ENCODE peak calls at places on chromosome 5, in six cellular contexts. N, L, P, Y, J and K are unnamed samples.

GRCh38 chr5:59582746-59583145 is 310.8 kb downstream of the PDE4D start:
- DNase-seq in P (no peak), N (no peak), J (no peak), L (no peak), Y (no peak), K (no peak)

GRCh38 chr5:79728396-79728795 is 38.8 kb downstream of the CMYA5 start:
- DNase-seq in L (no peak), P (peak), N (no peak), Y (no peak), J (no peak), K (no peak)

GRCh38 chr5:137938358-137939138 is 49.3 kb downstream of the PKD2L2 start:
- DNase-seq in Y (no peak), J (no peak), N (no peak), L (no peak), P (no peak), K (no peak)

GRCh38 chr5:134625559-134625958 is 7.1 kb downstream of the SAR1B start:
- DNase-seq in P (no peak), Y (no peak), N (no peak), L (peak), J (no peak), K (no peak)

GRCh38 chr5:172896465-172896864 is 62.4 kb downstream of the ERGIC1 start:
- DNase-seq in P (no peak), J (no peak), N (peak), Y (no peak), L (no peak), K (no peak)

GRCh38 chr5:78530342-78531096 is 118.1 kb downstream of the LHFPL2 start:
- DNase-seq in Y (no peak), N (peak), P (peak), J (no peak), L (no peak), K (peak)

GRCh38 chr5:87243161-87243877 is 24.4 kb upstream of the RASA1 start:
- DNase-seq in N (peak), Y (no peak), J (no peak), P (peak), L (no peak), K (peak)

GRCh38 chr5:178205010-178205748 is 846 bp downstream of the HNRNPAB start:
- DNase-seq in J (peak), Y (peak), N (peak), P (peak), L (peak), K (no peak)

GRCh38 chr5:132098151-132098594 is 24.6 kb downstream of the CSF2 start:
- DNase-seq in Y (no peak), L (no peak), N (no peak), J (no peak), P (peak), K (no peak)

GRCh38 chr5:33316773-33317172 is 124.0 kb upstream of the TARS1 start:
- DNase-seq in N (no peak), P (peak), L (no peak), Y (no peak), J (no peak), K (no peak)

GRCh38 chr5:102715405-102715804 is 39.7 kb upstream of the PAM start:
- DNase-seq in Y (no peak), P (peak), L (no peak), J (no peak), N (peak), K (peak)

GRCh38 chr5:116658141-116658540 is 83.5 kb upstream of the SEMA6A start:
- DNase-seq in P (no peak), N (no peak), J (no peak), Y (no peak), L (no peak), K (no peak)

GRCh38 chr5:55691265-55692105 is 20.6 kb downstream of the SLC38A9 start:
- DNase-seq in J (no peak), N (peak), Y (no peak), P (peak), L (no peak), K (no peak)

GRCh38 chr5:172479034-172479783 is 24.9 kb upstream of the SH3PXD2B start:
- DNase-seq in N (peak), J (peak), P (peak), L (peak), Y (peak), K (peak)

GRCh38 chr5:155150012-155150411 is 136.5 kb downstream of the KIF4B start:
- DNase-seq in J (no peak), P (no peak), L (no peak), Y (no peak), N (no peak), K (no peak)

GRCh38 chr5:62720036-62720441 is 141.4 kb downstream of the LRRC70 start:
- DNase-seq in N (no peak), J (peak), L (peak), P (peak), Y (no peak), K (no peak)

GRCh38 chr5:85760519-85760918 is 857.2 kb upstream of the COX7C start:
- DNase-seq in Y (no peak), L (no peak), P (no peak), N (peak), J (no peak), K (no peak)

GRCh38 chr5:67998709-67999251 is 216.8 kb upstream of the PIK3R1 start:
- DNase-seq in J (peak), L (no peak), N (peak), P (peak), Y (no peak), K (peak)

GRCh38 chr5:58927174-58927573 is 344.3 kb downstream of the RAB3C start:
- DNase-seq in Y (no peak), L (no peak), P (no peak), J (no peak), N (no peak), K (no peak)

GRCh38 chr5:146645382-146645781 is 129.4 kb upstream of the GPR151 start:
- DNase-seq in L (no peak), N (no peak), P (no peak), Y (no peak), J (no peak), K (no peak)

GRCh38 chr5:79547982-79548381 is 34.0 kb upstream of the HOMER1 start:
- DNase-seq in J (no peak), L (no peak), N (no peak), Y (no peak), P (no peak), K (peak)

GRCh38 chr5:176639981-176640380 is 7.3 kb upstream of the TSPAN17 start:
- DNase-seq in L (no peak), N (no peak), Y (no peak), P (no peak), J (no peak), K (no peak)

GRCh38 chr5:104977530-104977929 is 1414.9 kb upstream of the NUDT12 start:
- DNase-seq in L (no peak), N (no peak), Y (no peak), P (no peak), J (no peak), K (no peak)

GRCh38 chr5:72537166-72537565 is 30.0 kb upstream of the ZNF366 start:
- DNase-seq in P (no peak), Y (no peak), J (no peak), N (no peak), L (no peak), K (no peak)

GRCh38 chr5:96292582-96293247 is 140.3 kb downstream of the PCSK1 start:
- DNase-seq in N (no peak), Y (no peak), P (no peak), L (no peak), J (no peak), K (peak)

GRCh38 chr5:16735092-16735970 is 118.5 kb upstream of the RETREG1 start:
- DNase-seq in N (peak), Y (no peak), P (no peak), J (no peak), L (no peak), K (no peak)

GRCh38 chr5:1950096-1950707 is 67.5 kb upstream of the IRX4 start:
- DNase-seq in P (no peak), N (no peak), Y (no peak), J (no peak), L (no peak), K (no peak)

GRCh38 chr5:1952021-1952420 is 69.3 kb upstream of the IRX4 start:
- DNase-seq in L (no peak), P (no peak), Y (no peak), N (no peak), J (no peak), K (no peak)

GRCh38 chr5:1949253-1949652 is 66.5 kb upstream of the IRX4 start:
- DNase-seq in J (no peak), P (no peak), Y (no peak), L (no peak), N (no peak), K (no peak)

GRCh38 chr5:1951165-1951816 is 68.6 kb upstream of the IRX4 start:
- DNase-seq in L (no peak), N (no peak), Y (no peak), P (no peak), J (no peak), K (peak)

DNA sequence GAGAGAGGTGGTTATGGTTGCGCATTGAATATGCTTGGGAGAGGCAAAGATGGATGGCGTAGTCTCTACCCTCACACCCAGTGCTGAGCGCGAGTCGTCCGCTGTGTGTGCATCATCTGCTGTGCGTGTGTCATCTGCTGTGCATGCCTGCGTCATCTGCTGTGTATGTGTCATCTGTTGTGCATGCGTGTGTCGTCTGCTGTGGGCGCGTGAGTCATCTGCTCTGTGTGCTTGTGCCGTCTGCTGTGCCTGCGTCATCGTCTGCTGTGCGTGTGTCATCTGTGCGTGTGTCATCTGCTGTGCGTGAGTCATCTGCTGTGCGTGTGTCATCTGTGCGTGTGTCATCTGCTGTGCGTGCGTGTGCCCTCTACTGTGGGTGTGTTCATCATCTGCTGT is 68.0 kb upstream of the IRX4 start:
- DNase-seq in P (no peak), J (no peak), Y (no peak), L (no peak), N (no peak), K (peak)
- H3K23ac ChIP-seq in P (no peak), J (no peak), Y (no peak), L (no peak), N (no peak), K (no peak)

GRCh38 chr5:77398458-77398857 is 93.7 kb downstream of the WDR41 start:
- DNase-seq in L (no peak), Y (no peak), N (no peak), J (no peak), P (no peak), K (peak)
- H4K91ac ChIP-seq in L (no peak), Y (no peak), N (no peak), J (no peak), P (no peak), K (no peak)

DNA sequence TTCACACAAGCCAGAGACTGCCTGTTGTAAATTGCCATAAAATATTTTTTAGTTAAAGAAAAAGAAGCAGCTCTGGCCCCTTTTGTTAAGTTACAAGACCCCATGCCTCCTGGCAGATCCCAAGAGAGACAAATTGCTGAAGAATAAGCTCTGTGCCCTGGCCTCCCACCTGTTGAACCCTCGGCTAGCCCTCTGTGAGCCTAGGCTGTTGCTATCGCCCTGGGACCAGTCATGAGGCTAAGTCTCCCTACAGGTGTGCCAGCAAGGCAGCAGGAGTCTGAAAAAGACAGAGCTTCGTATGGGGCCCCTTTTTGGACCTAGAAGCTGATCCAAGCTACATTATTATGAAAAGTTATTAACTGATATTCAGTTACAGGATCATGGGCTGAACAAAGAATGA is 384.8 kb downstream of the ENC1 start:
- DNase-seq in P (no peak), Y (no peak), L (no peak), J (no peak), N (no peak), K (no peak)
- H3K23ac ChIP-seq in P (no peak), Y (no peak), L (no peak), J (no peak), N (no peak), K (no peak)

GRCh38 chr5:112403069-112403468 is 16.0 kb downstream of the EPB41L4A start:
- DNase-seq in N (no peak), L (no peak), Y (no peak), J (no peak), P (no peak), K (no peak)
- H4K91ac ChIP-seq in N (no peak), L (no peak), Y (no peak), J (no peak), P (no peak), K (no peak)

GRCh38 chr5:124154714-124155113 is 591.7 kb downstream of the ZNF608 start:
- DNase-seq in N (peak), Y (no peak), J (no peak), L (no peak), P (no peak), K (no peak)
- H3K23ac ChIP-seq in N (no peak), Y (no peak), J (no peak), L (no peak), P (no peak), K (no peak)

DNA sequence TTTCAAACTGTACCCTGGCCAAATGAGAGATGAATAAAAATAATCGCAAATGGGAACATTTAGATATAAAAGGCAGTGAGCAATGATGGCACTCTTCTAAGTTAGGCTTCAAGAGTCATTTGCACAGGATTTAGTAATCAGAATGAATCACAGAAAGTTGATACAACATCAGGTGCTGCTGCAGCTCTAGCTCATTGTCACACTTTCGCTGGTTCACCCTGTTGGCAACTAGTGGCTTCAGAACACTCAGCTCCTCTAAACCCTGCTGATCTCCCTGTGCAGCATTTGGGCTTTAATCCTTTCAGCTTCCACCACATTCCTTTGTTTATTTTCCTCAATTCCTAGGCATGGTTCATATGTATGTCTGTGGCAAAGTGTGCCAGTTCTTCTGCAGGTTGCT is 2071.2 kb upstream of the CDH6 start:
- DNase-seq in J (no peak), L (no peak), N (no peak), Y (no peak), P (no peak), K (no peak)
- H4K91ac ChIP-seq in J (no peak), L (no peak), N (no peak), Y (no peak), P (no peak), K (no peak)